ENCODE peak calls at places on chromosomes 3 and 15, in four cellular contexts. T, I, J and F are unnamed samples.

GRCh38 chr3:172846706-172847105 is 96.2 kb downstream of the ECT2 start:
- DNase-seq in I (no peak), J (peak), T (no peak), F (no peak)

GRCh38 chr3:156615592-156616173 is 58.7 kb upstream of the TIPARP start:
- DNase-seq in I (peak), T (no peak), J (peak), F (no peak)

GRCh38 chr15:48627260-48627969 is 18.1 kb downstream of the FBN1 start:
- DNase-seq in I (peak), J (peak), T (no peak), F (no peak)

GRCh38 chr15:69132430-69132829 is 28.0 kb upstream of the GLCE start:
- DNase-seq in I (no peak), J (no peak), T (no peak), F (no peak)

GRCh38 chr3:133380481-133381225 is 19.2 kb upstream of the BFSP2 start:
- DNase-seq in I (no peak), J (no peak), T (no peak), F (no peak)

GRCh38 chr15:56383011-56383410 is 17.8 kb downstream of the TEX9 start:
- DNase-seq in J (no peak), T (no peak), I (no peak), F (no peak)

GRCh38 chr3:23248594-23249131 is 45.5 kb downstream of the UBE2E2 start:
- DNase-seq in T (no peak), J (no peak), I (no peak), F (no peak)

GRCh38 chr3:20537234-20537633 is 351.2 kb upstream of the SGO1 start:
- DNase-seq in I (no peak), T (no peak), J (no peak), F (peak)

GRCh38 chr3:179398574-179399249 is 51.2 kb downstream of the MFN1 start:
- DNase-seq in I (peak), J (no peak), T (no peak), F (no peak)

GRCh38 chr3:33061782-33062181 is 35.2 kb downstream of the GLB1 start:
- DNase-seq in J (peak), I (peak), T (no peak), F (no peak)